ENCODE peak calls at places on chromosome 2, in five cellular contexts. D, Z, T, S and R are unnamed samples.

GRCh38 chr2:121731366-121731765 is 5.3 kb downstream of the NIFK start:
- DNase-seq in Z (no peak), D (no peak), S (no peak), T (no peak), R (no peak)

GRCh38 chr2:11616097-11616687 is 53.8 kb downstream of the NTSR2 start:
- DNase-seq in S (no peak), T (no peak), D (no peak), Z (no peak), R (no peak)

GRCh38 chr2:55141572-55142413 is 90.3 kb downstream of the CLHC1 start:
- DNase-seq in D (no peak), T (no peak), S (no peak), Z (peak), R (no peak)

GRCh38 chr2:137420744-137421143 is 543.5 kb upstream of the HNMT start:
- DNase-seq in S (peak), T (no peak), D (no peak), Z (no peak), R (no peak)

GRCh38 chr2:179273461-179273962 is 8.9 kb upstream of the SESTD1 start:
- DNase-seq in S (peak), T (no peak), Z (no peak), D (no peak), R (no peak)

GRCh38 chr2:17822452-17823117 is 6.3 kb downstream of the MSGN1 start:
- DNase-seq in D (no peak), T (no peak), S (no peak), Z (no peak), R (no peak)

GRCh38 chr2:8590940-8591339 is 90.9 kb upstream of the ID2 start:
- DNase-seq in S (peak), D (no peak), T (no peak), Z (no peak), R (no peak)

GRCh38 chr2:234429265-234429664 is 67.6 kb downstream of the ARL4C start:
- DNase-seq in D (no peak), T (no peak), Z (no peak), S (peak), R (no peak)

GRCh38 chr2:111706481-111707001 is 177.5 kb downstream of the ANAPC1 start:
- DNase-seq in S (no peak), Z (no peak), T (no peak), D (no peak), R (no peak)

GRCh38 chr2:221554769-221555510 is 17.2 kb downstream of the EPHA4 start:
- DNase-seq in D (no peak), S (no peak), T (no peak), Z (no peak), R (no peak)

GRCh38 chr2:44233450-44234128 is 41.7 kb upstream of the SLC3A1 start:
- DNase-seq in D (no peak), T (no peak), Z (peak), S (peak), R (peak)

GRCh38 chr2:72010647-72011355 is 136.9 kb downstream of the CYP26B1 start:
- DNase-seq in T (no peak), D (no peak), Z (no peak), S (no peak), R (no peak)

GRCh38 chr2:218400930-218401833 is 1.5 kb downstream of the CTDSP1 start:
- DNase-seq in T (peak), D (no peak), S (peak), Z (no peak), R (no peak)

GRCh38 chr2:208279236-208279635 is 13.2 kb downstream of the PIKFYVE start:
- DNase-seq in T (no peak), S (no peak), D (no peak), Z (no peak), R (no peak)

GRCh38 chr2:239947361-239948045 is 77.6 kb downstream of the NDUFA10 start:
- DNase-seq in S (no peak), T (no peak), Z (no peak), D (no peak), R (no peak)

GRCh38 chr2:94759211-94759610 is 112.0 kb upstream of the TEKT4 start:
- DNase-seq in T (no peak), Z (no peak), D (no peak), S (peak), R (no peak)

GRCh38 chr2:106885326-106885725 is 641 bp downstream of the ST6GAL2 start:
- DNase-seq in S (no peak), D (no peak), Z (no peak), T (no peak), R (no peak)

GRCh38 chr2:110955546-110955945 is 165.2 kb upstream of the BCL2L11 start:
- DNase-seq in Z (no peak), T (no peak), S (no peak), D (no peak), R (no peak)

GRCh38 chr2:132623096-132623839 is 46.7 kb downstream of the LYPD1 start:
- DNase-seq in Z (peak), S (no peak), T (no peak), D (no peak), R (peak)

GRCh38 chr2:197425550-197425949 is 9.3 kb downstream of the SF3B1 start:
- DNase-seq in S (no peak), T (no peak), D (no peak), Z (no peak), R (no peak)

GRCh38 chr2:109480486-109481195 is 133.1 kb downstream of the SEPTIN10 start:
- DNase-seq in S (no peak), T (no peak), Z (no peak), D (no peak), R (no peak)

GRCh38 chr2:125564471-125564870 is 1091.5 kb upstream of the GYPC start:
- DNase-seq in T (no peak), D (no peak), S (no peak), Z (no peak), R (no peak)

GRCh38 chr2:26934335-26934724 is 36.1 kb upstream of the MAPRE3 start:
- DNase-seq in D (no peak), T (no peak), S (no peak), Z (no peak), R (no peak)

GRCh38 chr2:527581-527980 is 149.6 kb downstream of the TMEM18 start:
- DNase-seq in T (no peak), S (no peak), Z (no peak), D (no peak), R (no peak)

GRCh38 chr2:181252248-181253148 is 204.7 kb upstream of the ITGA4 start:
- DNase-seq in Z (no peak), T (no peak), S (no peak), D (no peak), R (no peak)

GRCh38 chr2:101517753-101518152 is 42.8 kb upstream of the RFX8 start:
- DNase-seq in S (peak), T (no peak), D (no peak), Z (no peak), R (no peak)

GRCh38 chr2:71410716-71411115 is 42.6 kb upstream of the DYSF start:
- DNase-seq in S (no peak), D (no peak), T (no peak), Z (peak), R (no peak)

GRCh38 chr2:236168110-236169067 is at the start of gene GBX2:
- DNase-seq in D (no peak), S (no peak), T (peak), Z (peak), R (peak)

GRCh38 chr2:198296665-198297308 is 492.4 kb downstream of the PLCL1 start:
- DNase-seq in Z (peak), D (no peak), T (peak), S (peak), R (no peak)

GRCh38 chr2:238125127-238125885 is 13.2 kb upstream of the KLHL30 start:
- DNase-seq in Z (no peak), T (no peak), S (no peak), D (no peak), R (no peak)

GRCh38 chr2:146124741-146125140 is 1604.8 kb upstream of the ZEB2 start:
- DNase-seq in T (no peak), D (no peak), S (no peak), Z (no peak), R (no peak)

GRCh38 chr2:121093735-121094520 is 191.1 kb downstream of the TFCP2L1 start:
- DNase-seq in Z (no peak), T (no peak), S (no peak), D (no peak), R (no peak)

GRCh38 chr2:96123290-96123689 is 6.9 kb upstream of the ADRA2B start:
- DNase-seq in S (no peak), T (no peak), Z (no peak), D (no peak), R (no peak)

GRCh38 chr2:96121414-96121813 is 5.0 kb upstream of the ADRA2B start:
- DNase-seq in T (no peak), Z (no peak), D (no peak), S (no peak), R (no peak)

GRCh38 chr2:96122391-96122790 is 6.0 kb upstream of the ADRA2B start:
- DNase-seq in T (no peak), Z (no peak), S (no peak), D (no peak), R (no peak)

GRCh38 chr2:96123936-96124335 is 7.6 kb upstream of the ADRA2B start:
- DNase-seq in D (no peak), T (no peak), Z (no peak), S (no peak), R (no peak)

DNA sequence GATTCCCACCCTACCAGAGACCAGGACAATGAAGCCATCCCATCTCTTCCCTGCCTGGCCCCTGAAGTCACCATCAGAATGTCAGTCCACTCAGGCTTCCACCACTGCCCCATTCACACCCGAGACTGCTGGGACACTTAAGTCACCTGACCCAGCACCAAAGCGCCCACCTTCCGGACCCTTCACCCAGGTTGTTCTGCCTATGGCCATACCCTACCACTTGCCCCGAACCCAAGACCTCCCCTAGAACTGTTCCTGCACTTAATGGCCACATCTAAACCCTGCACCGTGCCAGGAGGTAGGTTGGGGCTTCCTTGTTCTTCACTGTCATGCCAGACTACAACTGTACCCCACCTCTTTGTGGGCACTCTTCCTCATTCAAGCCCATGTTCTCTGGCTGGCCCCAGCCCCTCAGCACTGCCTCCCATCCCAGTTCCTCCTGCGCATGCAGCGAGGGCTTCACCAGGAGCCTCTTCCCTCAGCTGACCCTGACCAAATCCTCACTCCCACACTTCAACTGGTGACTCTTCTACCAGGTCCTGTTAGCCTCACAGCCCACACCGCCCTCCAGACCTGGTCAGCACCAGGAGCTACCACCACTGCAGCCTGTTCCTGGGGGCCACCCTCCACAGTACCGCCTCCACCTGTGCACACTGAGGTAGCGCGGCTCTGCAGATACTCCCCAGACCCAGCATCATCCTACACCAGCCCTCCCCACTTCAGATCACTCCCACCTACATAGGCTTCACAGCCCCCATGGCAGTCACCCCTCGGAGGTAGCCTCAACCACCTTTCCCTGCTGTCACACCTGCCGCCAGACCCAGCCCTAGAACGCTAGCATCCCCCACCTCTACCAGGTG is 8.3 kb upstream of the ADRA2B start:
- DNase-seq in T (no peak), S (no peak), D (no peak), Z (no peak), R (no peak)
- TF ChIP-seq POLR2A in T (no peak), S (no peak), D (no peak), Z (no peak), R (no peak)

GRCh38 chr2:128308284-128308731 is 10.4 kb downstream of the HS6ST1 start:
- DNase-seq in S (no peak), D (peak), Z (no peak), T (no peak), R (no peak)

GRCh38 chr2:128306081-128306930 is 12.4 kb downstream of the HS6ST1 start:
- DNase-seq in T (peak), Z (no peak), D (peak), S (peak), R (no peak)

GRCh38 chr2:128307595-128307994 is 11.1 kb downstream of the HS6ST1 start:
- DNase-seq in S (no peak), D (no peak), Z (no peak), T (no peak), R (no peak)

GRCh38 chr2:128305555-128306080 is 13.1 kb downstream of the HS6ST1 start:
- DNase-seq in Z (no peak), D (no peak), T (no peak), S (no peak), R (no peak)

DNA sequence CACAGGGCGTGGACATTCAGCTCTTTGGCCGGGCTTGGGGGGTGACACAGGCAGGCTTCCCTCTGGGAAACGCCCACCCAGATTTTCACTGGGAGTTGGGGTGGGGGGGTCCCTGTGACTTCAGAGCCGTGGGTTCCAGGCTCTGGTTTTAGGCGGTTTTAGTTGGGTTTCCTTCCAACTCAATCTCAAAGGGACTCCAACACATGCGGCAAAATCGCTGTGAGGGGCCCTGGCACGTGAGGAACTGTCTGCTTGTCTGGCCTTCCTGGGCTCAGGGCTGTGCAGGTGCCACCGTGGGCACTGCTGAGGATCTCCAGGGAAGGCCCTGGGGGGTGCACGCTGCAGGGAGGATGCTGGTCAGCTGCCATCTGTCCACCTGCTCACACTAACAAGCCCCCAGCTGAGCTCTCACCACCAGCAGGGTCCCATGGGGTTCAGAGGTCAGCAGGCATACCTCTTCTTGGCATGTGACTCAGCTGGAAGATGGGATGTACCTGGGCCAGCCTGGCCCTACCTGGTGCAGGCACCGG is 11.7 kb downstream of the HS6ST1 start:
- DNase-seq in D (no peak), T (no peak), S (no peak), Z (no peak), R (no peak)
- TF ChIP-seq POLR2A in D (no peak), T (no peak), S (no peak), Z (no peak), R (no peak)

DNA sequence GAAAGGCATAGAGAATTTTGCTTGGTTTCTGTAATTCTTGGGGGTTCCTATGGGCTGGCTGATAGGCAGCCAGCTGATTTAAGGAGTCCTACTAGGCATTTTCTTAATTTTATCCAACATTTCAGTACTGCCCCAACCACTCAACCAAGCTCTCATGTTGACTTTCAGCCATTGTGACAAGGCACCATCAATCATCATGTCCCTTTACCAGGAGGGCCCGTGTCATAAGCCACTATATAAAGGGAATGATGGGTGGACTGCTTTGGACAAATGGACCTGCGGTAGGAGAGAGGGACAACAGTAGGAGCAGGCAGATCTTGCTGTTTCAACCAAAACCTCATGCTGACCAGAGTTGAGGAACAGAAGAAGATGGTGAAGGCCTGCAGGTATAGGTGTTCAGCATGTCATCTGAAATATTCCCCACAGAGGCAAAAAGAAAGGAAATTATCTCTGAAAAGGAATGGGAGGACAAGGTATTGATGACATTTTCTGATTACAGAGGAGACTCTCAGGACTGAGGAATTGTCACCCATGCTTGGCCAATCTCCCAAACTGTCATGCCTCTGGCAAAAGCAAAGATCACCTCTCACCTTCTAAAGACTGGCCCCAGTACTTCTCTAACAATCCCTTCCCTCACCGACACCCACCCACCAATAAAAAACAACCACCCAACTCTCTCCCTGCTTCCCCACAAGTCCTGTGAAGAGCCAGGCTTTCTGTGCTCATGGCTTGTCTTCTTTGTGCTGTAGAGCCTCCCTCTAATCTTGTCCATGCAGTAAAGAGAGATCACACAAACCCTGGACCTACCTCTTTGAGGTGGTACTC is 10.9 kb upstream of the TNP1 start:
- DNase-seq in D (no peak), S (no peak), Z (no peak), T (no peak), R (no peak)
- TF ChIP-seq POLR2A in D (no peak), S (no peak), Z (no peak), T (no peak), R (no peak)

GRCh38 chr2:230619471-230619870 is 93.2 kb upstream of the CAB39 start:
- DNase-seq in S (no peak), D (no peak), T (no peak), Z (no peak), R (no peak)
- TF ChIP-seq POLR2A in S (no peak), D (no peak), T (no peak), Z (no peak), R (no peak)

DNA sequence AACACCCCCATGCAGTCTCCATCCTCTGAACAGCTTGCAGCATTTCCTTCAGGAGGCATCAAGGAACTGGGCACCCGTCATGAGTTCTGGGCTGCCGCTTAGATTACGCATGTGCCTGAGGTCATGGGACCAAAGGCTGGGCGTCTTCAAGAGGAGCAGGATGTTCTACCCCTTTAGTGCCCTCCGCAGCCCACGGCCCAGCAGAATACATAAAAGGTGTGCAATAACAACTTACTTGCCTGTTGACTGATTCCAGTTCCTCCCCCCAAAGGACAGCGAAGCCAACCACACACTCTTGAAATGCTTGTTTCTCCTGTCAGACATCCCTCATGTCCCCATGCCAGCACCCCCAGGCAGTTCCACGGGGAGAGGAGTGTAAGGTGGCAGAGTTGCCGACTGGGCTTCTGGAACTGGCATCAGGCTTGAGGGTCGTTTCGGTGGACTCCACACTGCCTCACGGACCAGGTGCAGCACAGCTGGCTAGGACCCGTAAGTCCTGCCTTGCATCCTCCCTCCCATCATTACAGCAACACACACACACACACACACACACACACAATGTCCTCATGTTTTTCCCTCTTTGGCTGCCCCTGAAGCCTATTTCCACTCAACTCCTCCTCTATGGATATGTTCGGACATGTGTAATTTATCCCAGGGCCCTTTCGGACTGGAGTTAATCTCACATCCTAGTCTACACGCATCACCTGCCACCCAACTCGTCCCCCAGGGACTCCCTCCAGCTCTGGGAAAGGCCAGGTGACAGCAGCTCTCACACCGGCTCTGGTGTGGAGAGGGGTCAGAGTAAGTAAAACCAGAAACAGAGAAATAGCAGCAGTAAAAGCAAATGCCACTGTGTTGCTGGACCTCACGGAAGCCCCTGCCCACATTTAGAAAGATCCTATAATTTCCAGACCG is 200.7 kb downstream of the BCL11A start:
- DNase-seq in S (no peak), Z (no peak), T (peak), D (no peak), R (no peak)
- TF ChIP-seq POLR2A in S (no peak), Z (no peak), T (no peak), D (no peak), R (no peak)

GRCh38 chr2:60553496-60553991 is at the start of gene BCL11A:
- DNase-seq in Z (peak), D (no peak), S (peak), T (peak), R (peak)
- TF ChIP-seq POLR2A in Z (no peak), D (no peak), S (no peak), T (peak), R (no peak)

GRCh38 chr2:6883448-6884122 is 6.0 kb downstream of the RSAD2 start:
- DNase-seq in D (no peak), Z (no peak), S (no peak), T (no peak), R (no peak)

GRCh38 chr2:6885968-6886367 is 8.4 kb downstream of the RSAD2 start:
- DNase-seq in D (no peak), Z (no peak), S (no peak), T (no peak), R (no peak)

GRCh38 chr2:6888724-6889123 is 11.1 kb downstream of the RSAD2 start:
- DNase-seq in Z (no peak), S (no peak), T (no peak), D (no peak), R (no peak)

GRCh38 chr2:6887783-6888192 is 10.2 kb downstream of the RSAD2 start:
- DNase-seq in D (no peak), Z (no peak), S (no peak), T (no peak), R (no peak)
- TF ChIP-seq POLR2A in D (no peak), Z (no peak), S (no peak), T (no peak), R (no peak)